ENCODE peak calls at places on chromosomes 2 and 18, in five cellular contexts. One of them, this sample, is unnamed.

GRCh38 chr18:5158587-5158986 is 38.5 kb downstream of the AKAIN1 start:
- DNase-seq in GM12891: no peak
- DNase-seq in GM20000: no peak
- DNase-seq in RPMI7951: no peak
- DNase-seq in BJ: no peak
- DNase-seq in this sample: no peak

GRCh38 chr2:101153811-101154210 is 2.6 kb upstream of the TBC1D8 start:
- DNase-seq in GM12891: no peak
- DNase-seq in GM20000: no peak
- DNase-seq in RPMI7951: no peak
- DNase-seq in BJ: no peak
- DNase-seq in this sample: no peak

GRCh38 chr2:158056875-158057274 is 44.8 kb upstream of the UPP2 start:
- DNase-seq in GM12891: no peak
- DNase-seq in GM20000: no peak
- DNase-seq in RPMI7951: no peak
- DNase-seq in BJ: no peak
- DNase-seq in this sample: no peak

GRCh38 chr2:16090650-16091575 is 150.6 kb downstream of the MYCN start:
- DNase-seq in GM12891: no peak
- DNase-seq in GM20000: no peak
- DNase-seq in RPMI7951: no peak
- DNase-seq in BJ: no peak
- DNase-seq in this sample: no peak

GRCh38 chr2:21866316-21866715 is 742.5 kb downstream of the TDRD15 start:
- DNase-seq in GM12891: no peak
- DNase-seq in GM20000: no peak
- DNase-seq in RPMI7951: no peak
- DNase-seq in BJ: no peak
- DNase-seq in this sample: no peak

GRCh38 chr2:113965644-113966043 is 75.8 kb downstream of the ACTR3 start:
- DNase-seq in GM12891: no peak
- DNase-seq in GM20000: peak
- DNase-seq in RPMI7951: peak
- DNase-seq in BJ: no peak
- DNase-seq in this sample: peak

GRCh38 chr18:13375302-13376255 is 157.0 kb downstream of the LDLRAD4 start:
- DNase-seq in GM12891: peak
- DNase-seq in GM20000: peak
- DNase-seq in RPMI7951: peak
- DNase-seq in BJ: peak
- DNase-seq in this sample: no peak

GRCh38 chr2:109324859-109325258 is 195.9 kb downstream of the SH3RF3 start:
- DNase-seq in GM12891: no peak
- DNase-seq in GM20000: no peak
- DNase-seq in RPMI7951: peak
- DNase-seq in BJ: peak
- DNase-seq in this sample: no peak

This sample was measured in SK-MEL-5.